ENCODE peak calls at places on chromosome 21, in eight cellular contexts. E is right atrium auricular region, J is thoracic aorta, S is astrocyte, G is AG04449, Z is esophagus squamous epithelium, B is A549, M is fibroblast of pulmonary artery. W is an unnamed sample.

GRCh38 chr21:42630626-42631025 is 22.8 kb upstream of the PDE9A start:
- DNase-seq in S (no peak), Z (no peak), B (no peak), G (no peak), E (no peak), M (no peak), J (no peak), W (no peak)

GRCh38 chr21:36504067-36505058 is 24.4 kb upstream of the CLDN14 start:
- DNase-seq in J (no peak), E (no peak), S (no peak), Z (no peak), M (peak), B (peak), G (no peak), W (no peak)

GRCh38 chr21:29196021-29196663 is 65.7 kb downstream of the MAP3K7CL start:
- DNase-seq in S (peak), B (peak), M (peak), E (peak), G (no peak), J (peak), Z (no peak), W (peak)

GRCh38 chr21:38628426-38628825 is 130.1 kb upstream of the ERG start:
- DNase-seq in E (no peak), S (no peak), Z (no peak), M (no peak), G (no peak), B (no peak), J (no peak), W (no peak)

GRCh38 chr21:29834617-29835016 is 105.2 kb downstream of the GRIK1 start:
- DNase-seq in J (no peak), E (no peak), Z (no peak), B (no peak), M (no peak), G (no peak), S (no peak), W (no peak)

GRCh38 chr21:8990326-8991087 is 1530.9 kb upstream of the TPTE start:
- DNase-seq in M (no peak), B (no peak), Z (no peak), S (peak), E (no peak), G (no peak), J (no peak), W (no peak)

GRCh38 chr21:37642493-37642892 is 273.8 kb downstream of the KCNJ6 start:
- DNase-seq in G (no peak), S (no peak), E (no peak), M (no peak), Z (no peak), B (no peak), J (no peak), W (peak)

GRCh38 chr21:34774750-34775149 is 106.0 kb downstream of the CLIC6 start:
- DNase-seq in S (no peak), Z (no peak), B (no peak), G (no peak), M (no peak), E (no peak), J (no peak), W (no peak)

GRCh38 chr21:46457801-46458314 is 833 bp upstream of the DIP2A start:
- DNase-seq in J (no peak), E (peak), Z (no peak), M (peak), S (peak), G (no peak), B (peak), W (peak)

GRCh38 chr21:45908536-45909237 is 72.9 kb upstream of the COL6A1 start:
- DNase-seq in Z (no peak), J (no peak), M (no peak), S (no peak), E (no peak), G (no peak), B (no peak), W (no peak)

GRCh38 chr21:46237474-46237873 is 8.9 kb upstream of the LSS start:
- DNase-seq in Z (no peak), J (no peak), E (no peak), B (no peak), M (no peak), G (no peak), S (no peak), W (no peak)

GRCh38 chr21:29481641-29482040 is 182.9 kb downstream of the BACH1 start:
- DNase-seq in J (no peak), S (peak), Z (no peak), B (no peak), G (peak), E (no peak), M (peak), W (no peak)

DNA sequence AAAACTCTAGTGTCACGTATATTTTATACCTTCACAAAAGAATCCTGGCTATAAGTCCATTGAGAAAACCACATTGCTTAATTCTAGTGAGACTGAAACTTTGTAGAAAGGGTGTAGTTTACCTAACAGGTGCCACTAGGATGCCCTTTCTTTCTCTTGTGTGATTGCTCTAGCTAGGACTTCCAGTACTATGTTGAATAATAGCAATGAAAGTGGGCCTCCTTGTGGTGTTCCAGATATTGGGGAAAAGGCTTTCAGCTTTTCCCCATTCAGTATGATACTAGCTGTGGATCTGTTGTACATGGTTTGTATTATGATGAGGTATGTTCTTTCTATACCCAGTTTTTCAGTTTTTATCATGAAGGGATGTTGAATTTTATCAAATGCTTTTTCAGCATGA is 39.7 kb upstream of the CHODL start:
- DNase-seq in M (no peak), E (no peak), G (no peak), Z (no peak), B (no peak), J (no peak), S (no peak), W (no peak)
- TF ChIP-seq CTCF in M (no peak), E (no peak), G (no peak), Z (no peak), B (no peak), J (no peak), S (no peak), W (no peak)

GRCh38 chr21:41068411-41069304 is 99.3 kb upstream of the BACE2 start:
- DNase-seq in G (no peak), M (peak), E (peak), B (peak), Z (no peak), J (peak), S (peak), W (peak)
- H3K4me3 ChIP-seq in G (no peak), M (no peak), E (peak), B (peak), Z (no peak), J (peak), S (no peak), W (no peak)

GRCh38 chr21:32412998-32413504 is 545 bp downstream of the EVA1C start:
- DNase-seq in E (peak), Z (no peak), S (no peak), J (no peak), B (no peak), G (no peak), M (peak), W (no peak)
- TF ChIP-seq CTCF in E (no peak), Z (no peak), S (no peak), J (no peak), B (peak), G (no peak), M (peak), W (no peak)

GRCh38 chr21:26226724-26227123 is 56.2 kb upstream of the APP start:
- DNase-seq in G (no peak), S (no peak), B (no peak), J (no peak), E (no peak), Z (no peak), M (no peak), W (no peak)

GRCh38 chr21:26227146-26227545 is 56.6 kb upstream of the APP start:
- DNase-seq in B (no peak), G (no peak), S (no peak), M (no peak), Z (no peak), E (no peak), J (no peak), W (no peak)

GRCh38 chr21:26224351-26224750 is 53.8 kb upstream of the APP start:
- DNase-seq in Z (no peak), M (no peak), J (no peak), G (no peak), E (no peak), B (no peak), S (no peak), W (no peak)
- H3K4me3 ChIP-seq in Z (no peak), M (no peak), J (no peak), G (no peak), E (no peak), B (no peak), S (no peak), W (no peak)

DNA sequence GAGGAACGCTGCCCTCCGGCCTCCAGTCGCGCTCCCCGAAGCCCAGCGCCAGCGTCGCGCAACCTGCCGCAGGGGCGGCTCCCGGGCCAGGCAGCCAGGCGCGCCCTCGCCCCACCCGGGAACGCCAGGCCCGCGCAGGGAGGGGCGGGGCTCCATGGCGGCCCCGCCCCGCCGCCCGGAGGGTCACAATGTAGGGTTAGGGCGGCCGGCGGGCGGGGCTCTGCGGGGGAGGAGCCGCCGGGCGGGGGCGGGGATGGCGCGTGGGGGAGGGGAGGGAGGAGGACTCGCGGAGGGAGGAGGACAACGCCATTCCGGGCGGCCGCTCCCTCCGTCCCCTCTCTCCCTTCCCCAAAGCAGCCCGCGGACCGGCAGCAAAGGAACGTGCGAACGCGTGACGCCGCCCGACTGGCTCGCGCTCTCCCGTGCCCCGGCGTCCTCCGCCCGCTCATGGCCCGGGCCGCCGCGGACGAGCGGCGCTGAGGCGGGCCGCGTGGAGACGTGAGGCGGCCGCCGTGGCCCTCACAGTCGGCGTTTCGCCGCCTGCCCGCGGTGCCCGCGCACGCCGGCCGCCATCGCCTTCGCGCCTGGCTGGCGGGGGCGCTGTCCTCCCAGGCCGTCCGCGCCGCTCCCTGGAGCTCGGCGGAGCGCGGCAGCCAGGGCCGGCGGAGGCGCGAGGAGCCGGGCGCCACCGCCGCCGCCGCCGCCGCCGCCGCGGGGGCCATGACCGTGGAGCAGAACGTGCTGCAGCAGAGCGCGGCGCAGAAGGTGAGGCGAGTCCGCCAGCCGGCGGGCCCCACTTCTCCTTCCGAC is at the start of gene USP25:
- DNase-seq in S (peak), Z (peak), B (peak), G (no peak), E (peak), M (peak), J (peak), W (peak)
- TF ChIP-seq CTCF in S (no peak), Z (peak), B (peak), G (peak), E (peak), M (no peak), J (no peak), W (no peak)

GRCh38 chr21:27425574-27425973 is 458.7 kb upstream of the ADAMTS5 start:
- DNase-seq in Z (no peak), S (peak), B (no peak), M (peak), J (no peak), G (no peak), E (no peak), W (no peak)
- H3K4me3 ChIP-seq in Z (no peak), S (no peak), B (no peak), M (no peak), J (no peak), G (no peak), E (no peak), W (no peak)

GRCh38 chr21:33477066-33477465 is 2.7 kb downstream of the TMEM50B start:
- DNase-seq in Z (no peak), G (no peak), S (no peak), B (no peak), M (no peak), E (no peak), J (no peak), W (no peak)

GRCh38 chr21:33479679-33480480 is at the start of gene TMEM50B:
- DNase-seq in Z (peak), E (peak), J (peak), G (peak), S (peak), B (peak), M (peak), W (peak)

GRCh38 chr21:33480481-33481103 is 818 bp upstream of the TMEM50B start:
- DNase-seq in S (no peak), G (no peak), J (no peak), M (no peak), Z (no peak), E (no peak), B (no peak), W (no peak)

GRCh38 chr21:33478182-33478581 is 1.6 kb downstream of the TMEM50B start:
- DNase-seq in Z (no peak), B (no peak), G (no peak), J (no peak), S (no peak), M (no peak), E (no peak), W (no peak)

DNA sequence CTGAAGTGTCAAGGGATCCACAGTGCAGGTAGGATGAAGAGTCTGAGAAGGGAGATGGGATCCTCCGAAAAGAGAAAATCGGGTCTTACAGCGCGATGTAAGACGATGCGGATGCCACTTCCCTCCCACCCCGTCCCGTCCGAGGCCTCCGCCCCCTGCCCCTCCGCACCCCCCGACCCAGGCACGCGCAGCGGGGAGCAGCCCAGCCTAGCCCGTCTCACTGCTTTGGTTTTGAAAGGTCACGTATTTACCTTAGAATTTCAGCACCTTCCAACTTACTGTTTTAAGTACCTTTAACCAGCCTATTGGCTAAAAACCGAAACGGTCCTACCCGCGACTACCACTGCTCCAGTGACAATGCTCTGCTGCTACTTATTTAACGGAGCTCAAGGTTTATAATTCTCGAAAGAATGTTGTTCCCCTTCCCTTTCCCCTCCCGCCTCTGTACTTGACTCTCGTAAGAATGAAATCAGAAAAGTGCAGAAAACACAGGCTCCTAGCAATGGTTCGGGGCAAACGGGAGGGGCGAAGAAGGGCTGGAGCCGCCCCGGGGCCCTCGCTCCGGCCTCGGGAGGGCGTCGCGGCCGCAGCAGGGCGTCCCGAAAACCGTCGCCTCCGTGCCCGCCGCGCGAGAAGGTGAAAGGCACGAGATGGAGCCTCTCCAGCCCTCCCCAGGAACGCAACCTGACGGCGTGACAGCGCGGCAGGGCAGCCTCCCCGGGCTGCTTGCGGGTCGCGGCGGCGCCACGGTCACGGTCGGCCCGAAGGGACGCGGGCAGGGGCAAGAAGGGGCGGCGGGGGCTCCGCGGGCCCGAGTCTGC is 706 bp downstream of the TMEM50B start:
- DNase-seq in S (peak), E (no peak), G (no peak), B (no peak), Z (no peak), J (no peak), M (peak), W (no peak)
- TF ChIP-seq CTCF in S (no peak), E (no peak), G (peak), B (no peak), Z (no peak), J (peak), M (no peak), W (no peak)

W was measured in GM12864.